ENCODE peak calls at places on chromosomes 5 and 9, in nine cellular contexts. O is A549, F is lung, P is GM12878, Q is PC-9, H is PC-3, B is ascending aorta, N is bronchial epithelial cell, M is BJ. T is an unnamed sample.
A peak's percentile ranks its signal among the peaks of the same experiment; 100 is the strongest.

GRCh38 chr5:1414311-1415058 is 30.8 kb downstream of the SLC6A3 start:
- DNase-seq in O (peak; percentile 37), F (no peak), P (no peak), Q (no peak), H (peak; percentile 30), B (peak; percentile 47), N (no peak), M (no peak), T (no peak)

GRCh38 chr5:163338-163620 is 28.0 kb upstream of the LRRC14B start:
- DNase-seq in O (no peak), F (no peak), P (no peak), Q (no peak), H (no peak), B (no peak), N (no peak), M (no peak), T (no peak)

GRCh38 chr9:130208600-130209347 is 36.6 kb downstream of the NCS1 start:
- DNase-seq in O (no peak), F (no peak), P (no peak), Q (no peak), H (no peak), B (no peak), N (no peak), M (no peak), T (no peak)

GRCh38 chr5:65355301-65355700 is 126.4 kb downstream of the ADAMTS6 start:
- DNase-seq in O (no peak), F (no peak), P (no peak), Q (no peak), H (no peak), B (no peak), N (no peak), M (no peak), T (no peak)

GRCh38 chr5:101430551-101430950 is 527.5 kb upstream of the ST8SIA4 start:
- DNase-seq in O (no peak), F (no peak), P (no peak), Q (no peak), H (no peak), B (no peak), N (no peak), M (no peak), T (no peak)

GRCh38 chr9:69657269-69657668 is 14.9 kb downstream of the APBA1 start:
- DNase-seq in O (no peak), F (no peak), P (no peak), Q (no peak), H (no peak), B (no peak), N (peak; percentile 41), M (no peak), T (no peak)

GRCh38 chr5:132456553-132457361 is 33.8 kb downstream of the IRF1 start:
- DNase-seq in O (no peak), F (peak; percentile 66), P (peak; percentile 73), Q (no peak), H (no peak), B (peak; percentile 87), N (no peak), M (no peak), T (peak; percentile 73)

GRCh38 chr5:21212026-21212425 is 1224.0 kb upstream of the CDH18 start:
- DNase-seq in O (no peak), F (no peak), P (no peak), Q (no peak), H (no peak), B (no peak), N (no peak), M (no peak), T (no peak)

GRCh38 chr5:13708432-13708831 is 236.1 kb downstream of the DNAH5 start:
- DNase-seq in O (no peak), F (no peak), P (no peak), Q (no peak), H (no peak), B (no peak), N (no peak), M (peak; percentile 26), T (no peak)

GRCh38 chr9:70413798-70414775 is at the start of gene KLF9:
- DNase-seq in O (peak; percentile 94), F (peak; percentile 96), P (peak; percentile 80), Q (peak; percentile 80), H (peak; percentile 56), B (peak; percentile 98), N (peak; percentile 95), M (peak; percentile 95), T (peak; percentile 83)

GRCh38 chr9:114501786-114502682 is 3.2 kb downstream of the WHRN start:
- DNase-seq in O (peak; percentile 30), F (no peak), P (no peak), Q (peak; percentile 20), H (peak; percentile 64), B (no peak), N (peak; percentile 49), M (no peak), T (no peak)

GRCh38 chr5:136638084-136638483 is 272.7 kb upstream of the TRPC7 start:
- DNase-seq in O (no peak), F (no peak), P (no peak), Q (no peak), H (peak; percentile 12), B (no peak), N (peak; percentile 14), M (no peak), T (no peak)

GRCh38 chr9:114078021-114078780 is at the start of gene AMBP:
- DNase-seq in O (peak; percentile 26), F (no peak), P (no peak), Q (no peak), H (no peak), B (no peak), N (no peak), M (no peak), T (no peak)

GRCh38 chr5:16936150-16937022 is at the start of gene MYO10:
- DNase-seq in O (peak; percentile 83), F (peak; percentile 83), P (no peak), Q (peak; percentile 93), H (peak; percentile 89), B (peak; percentile 79), N (peak; percentile 68), M (no peak), T (peak; percentile 41)

GRCh38 chr5:82986404-82986803 is 90.8 kb downstream of the TMEM167A start:
- DNase-seq in O (no peak), F (no peak), P (no peak), Q (no peak), H (no peak), B (no peak), N (no peak), M (no peak), T (no peak)

GRCh38 chr5:74500037-74500917 is 140.3 kb downstream of the ENC1 start:
- DNase-seq in O (no peak), F (no peak), P (no peak), Q (no peak), H (no peak), B (no peak), N (no peak), M (no peak), T (no peak)

GRCh38 chr5:119341452-119342349 is 14.1 kb upstream of the TNFAIP8 start:
- DNase-seq in O (no peak), F (no peak), P (peak; percentile 65), Q (no peak), H (no peak), B (no peak), N (no peak), M (no peak), T (peak; percentile 76)

GRCh38 chr5:157540707-157541451 is 34.7 kb downstream of the ADAM19 start:
- DNase-seq in O (no peak), F (peak; percentile 46), P (peak; percentile 87), Q (no peak), H (no peak), B (peak; percentile 78), N (peak; percentile 18), M (no peak), T (peak; percentile 78)

GRCh38 chr5:79992891-79993290 is 1.8 kb upstream of the MTX3 start:
- DNase-seq in O (no peak), F (no peak), P (no peak), Q (no peak), H (no peak), B (no peak), N (no peak), M (no peak), T (no peak)

GRCh38 chr9:94892675-94893074 is 166.2 kb downstream of the AOPEP start:
- DNase-seq in O (no peak), F (no peak), P (no peak), Q (no peak), H (no peak), B (no peak), N (peak; percentile 67), M (no peak), T (no peak)

GRCh38 chr9:124415852-124416484 is 726 bp upstream of the PSMB7 start:
- DNase-seq in O (no peak), F (no peak), P (no peak), Q (no peak), H (no peak), B (no peak), N (no peak), M (no peak), T (no peak)
- H3K4me3 ChIP-seq in O (peak overlapping the region; percentile 80), F (no peak overlapping the region), P (peak overlapping the region; percentile 42), Q (peak overlapping the region; percentile 90), H (peak overlapping the region; percentile 83), B (peak overlapping the region; percentile 93), N (no peak overlapping the region), M (peak overlapping the region; percentile 77), T (no peak overlapping the region)

GRCh38 chr9:83218411-83219090 is 155.6 kb upstream of the RASEF start:
- DNase-seq in O (no peak), F (no peak), P (no peak), Q (peak; percentile 17), H (no peak), B (no peak), N (peak; percentile 22), M (no peak), T (no peak)
- H3K4me3 ChIP-seq in O (peak overlapping the region; percentile 57), F (peak overlapping the region; percentile 3), P (no peak overlapping the region), Q (peak overlapping the region; percentile 61), H (no peak overlapping the region), B (peak overlapping the region; percentile 71), N (no peak overlapping the region), M (no peak overlapping the region), T (no peak overlapping the region)

GRCh38 chr5:124043456-124043855 is 531.5 kb downstream of the CSNK1G3 start:
- DNase-seq in O (peak; percentile 52), F (no peak), P (no peak), Q (no peak), H (peak; percentile 37), B (no peak), N (peak; percentile 12), M (no peak), T (no peak)

GRCh38 chr5:124034963-124035362 is 523.0 kb downstream of the CSNK1G3 start:
- DNase-seq in O (no peak), F (no peak), P (peak; percentile 84), Q (no peak), H (no peak), B (no peak), N (no peak), M (no peak), T (peak; percentile 65)

GRCh38 chr5:124036786-124037185 is 524.8 kb downstream of the CSNK1G3 start:
- DNase-seq in O (no peak), F (no peak), P (no peak), Q (no peak), H (no peak), B (no peak), N (no peak), M (no peak), T (no peak)

GRCh38 chr5:124040799-124041198 is 528.8 kb downstream of the CSNK1G3 start:
- DNase-seq in O (no peak), F (no peak), P (no peak), Q (no peak), H (no peak), B (no peak), N (no peak), M (no peak), T (no peak)
- H3K4me3 ChIP-seq in O (no peak overlapping the region), F (no peak overlapping the region), P (no peak overlapping the region), Q (no peak overlapping the region), H (no peak overlapping the region), B (no peak overlapping the region), N (no peak overlapping the region), M (no peak overlapping the region), T (no peak overlapping the region)

GRCh38 chr9:73155968-73156592 is 4.4 kb downstream of the ANXA1 start:
- DNase-seq in O (no peak), F (no peak), P (no peak), Q (no peak), H (no peak), B (no peak), N (peak; percentile 12), M (no peak), T (no peak)
- H3K4me3 ChIP-seq in O (peak overlapping the region; percentile 62), F (no peak overlapping the region), P (no peak overlapping the region), Q (no peak overlapping the region), H (no peak overlapping the region), B (peak overlapping the region; percentile 62), N (no peak overlapping the region), M (no peak overlapping the region), T (no peak overlapping the region)

T was measured in GM06990.